ENCODE peak calls at places on chromosomes 5 and 9, in ten cellular contexts. R is fibroblast of lung; S is CD8-positive, alpha-beta T cell; I is ascending aorta; A is PC-3; G is OCI-LY7; E is cardiac muscle cell; J is right lobe of liver; U is heart left ventricle; P is heart right ventricle. Y is an unnamed sample.
A peak's percentile ranks its signal among the peaks of the same experiment; 100 is the strongest.

GRCh38 chr5:65611524-65611923 is 12.6 kb downstream of the TRIM23 start:
- DNase-seq in P (no peak), G (no peak), U (no peak), S (no peak), R (peak; percentile 70), I (no peak), E (no peak), J (no peak), A (peak; percentile 43), Y (no peak)

GRCh38 chr5:130034872-130035271 is 130.6 kb downstream of the CHSY3 start:
- DNase-seq in S (no peak), U (no peak), A (no peak), I (no peak), P (no peak), R (peak; percentile 40), E (no peak), J (no peak), G (no peak), Y (no peak)

GRCh38 chr9:18442629-18443491 is 31.1 kb upstream of the ADAMTSL1 start:
- DNase-seq in G (peak; percentile 70), S (peak; percentile 14), J (peak; percentile 73), U (peak; percentile 68), R (peak; percentile 74), A (peak; percentile 71), P (peak; percentile 58), I (no peak), E (peak; percentile 78), Y (peak; percentile 86)

GRCh38 chr5:74938250-74938649 is 72.1 kb upstream of the FAM169A start:
- DNase-seq in U (no peak), R (peak; percentile 14), A (peak; percentile 59), I (no peak), P (no peak), E (no peak), J (no peak), G (no peak), S (no peak), Y (no peak)

GRCh38 chr5:155934964-155935363 is 392.0 kb upstream of the SGCD start:
- DNase-seq in A (no peak), I (no peak), J (no peak), P (no peak), R (no peak), S (no peak), E (no peak), G (no peak), U (no peak), Y (no peak)

GRCh38 chr5:107736608-107737007 is 65.9 kb upstream of the EFNA5 start:
- DNase-seq in S (no peak), J (no peak), R (peak; percentile 94), A (no peak), E (no peak), I (no peak), P (no peak), U (no peak), G (no peak), Y (no peak)

GRCh38 chr9:84953797-84954695 is 284.5 kb downstream of the NTRK2 start:
- DNase-seq in J (peak; percentile 60), U (peak; percentile 76), E (peak; percentile 78), G (peak; percentile 32), P (peak; percentile 82), A (peak; percentile 25), I (no peak), R (peak; percentile 46), S (no peak), Y (peak; percentile 85)

GRCh38 chr5:125485003-125485641 is 738.7 kb upstream of the ZNF608 start:
- DNase-seq in E (peak; percentile 19), G (no peak), J (no peak), U (peak; percentile 31), A (peak; percentile 87), R (peak; percentile 100), P (no peak), I (peak; percentile 8), S (no peak), Y (peak; percentile 88)

GRCh38 chr5:136128416-136128935 is 4.2 kb upstream of the SMAD5 start:
- DNase-seq in U (no peak), S (no peak), A (no peak), I (no peak), G (no peak), J (no peak), E (no peak), P (no peak), R (no peak), Y (no peak)

GRCh38 chr5:93606384-93606752 is 23.3 kb downstream of the NR2F1 start:
- DNase-seq in E (no peak), G (no peak), A (no peak), I (no peak), U (no peak), R (no peak), P (no peak), S (no peak), J (no peak), Y (no peak)

GRCh38 chr5:93603191-93603590 is 20.2 kb downstream of the NR2F1 start:
- DNase-seq in G (no peak), S (no peak), A (no peak), U (no peak), R (peak; percentile 47), J (no peak), I (no peak), P (no peak), E (no peak), Y (no peak)

GRCh38 chr5:93603711-93604118 is 20.7 kb downstream of the NR2F1 start:
- DNase-seq in S (no peak), G (no peak), P (no peak), E (no peak), A (no peak), J (no peak), R (peak; percentile 51), U (no peak), I (no peak), Y (no peak)

GRCh38 chr5:93602261-93603149 is 19.5 kb downstream of the NR2F1 start:
- DNase-seq in E (peak; percentile 42), G (no peak), J (no peak), P (no peak), S (no peak), A (peak; percentile 55), R (peak; percentile 58), U (no peak), I (no peak), Y (no peak)

DNA sequence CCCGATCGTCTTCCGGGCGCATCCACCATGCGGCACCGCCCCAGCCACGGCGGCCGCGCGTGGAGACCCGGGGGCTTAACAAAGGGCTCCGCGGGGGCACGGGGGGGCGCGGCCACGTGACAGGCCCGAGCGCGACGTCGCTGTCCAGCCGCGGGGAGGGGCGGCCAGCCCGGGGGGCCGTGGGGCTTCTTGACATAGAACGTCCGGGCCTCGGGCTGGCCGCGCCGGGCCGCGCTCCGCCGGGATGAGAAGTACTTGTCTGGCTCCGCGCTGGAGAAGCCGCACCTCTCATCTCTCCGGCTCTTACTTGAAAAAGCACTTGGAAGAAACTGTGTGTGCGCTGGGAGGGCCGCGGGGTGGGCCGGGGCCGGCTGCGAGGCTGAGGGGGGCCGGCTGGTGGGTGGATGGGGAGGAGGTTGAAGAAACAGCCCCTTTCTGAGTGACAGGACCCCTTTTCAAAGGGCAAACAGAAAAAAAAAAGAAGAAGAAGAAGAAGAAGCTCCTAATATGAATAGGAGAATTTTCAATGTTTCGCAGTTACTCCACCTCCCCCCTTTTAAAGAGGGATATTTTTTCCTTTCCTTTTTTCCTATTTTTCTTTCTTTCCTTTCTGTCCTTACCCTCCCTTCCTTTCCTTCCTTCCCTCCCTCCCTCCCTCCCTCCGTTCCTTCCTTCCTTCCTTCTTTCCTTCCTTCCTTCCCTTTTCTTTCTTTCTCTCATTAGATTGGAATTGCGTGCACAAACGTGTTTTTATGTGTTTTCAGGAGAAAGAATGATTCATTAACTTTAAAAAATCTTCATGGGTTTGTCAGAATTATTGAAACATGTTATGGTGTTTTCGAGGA is 21.3 kb downstream of the NR2F1 start:
- DNase-seq in A (no peak), J (no peak), U (no peak), P (no peak), G (no peak), E (no peak), R (peak; percentile 79), I (no peak), S (no peak), Y (peak; percentile 71)
- H3K4me3 ChIP-seq in A (no peak overlapping the region), J (no peak overlapping the region), U (peak overlapping the region; percentile 3), P (no peak overlapping the region), G (no peak overlapping the region), E (no peak overlapping the region), R (peak overlapping the region; percentile 43), I (peak overlapping the region; percentile 36), S (no peak overlapping the region), Y (peak overlapping the region; percentile 39)

GRCh38 chr9:131584858-131585257 is 39.5 kb downstream of the PRRT1B start:
- DNase-seq in E (no peak), I (no peak), R (no peak), P (no peak), S (no peak), J (no peak), G (no peak), A (no peak), U (peak; percentile 20), Y (no peak)

GRCh38 chr9:131583342-131583645 is 38.0 kb downstream of the PRRT1B start:
- DNase-seq in E (no peak), R (no peak), S (no peak), I (no peak), J (no peak), A (no peak), U (peak; percentile 11), P (no peak), G (no peak), Y (no peak)

GRCh38 chr9:131583836-131584555 is 38.7 kb downstream of the PRRT1B start:
- DNase-seq in U (peak; percentile 14), G (no peak), I (no peak), J (peak; percentile 42), R (no peak), E (no peak), P (no peak), A (no peak), S (no peak), Y (no peak)

GRCh38 chr9:131580358-131580757 is 35.0 kb downstream of the PRRT1B start:
- DNase-seq in R (no peak), P (no peak), A (no peak), G (no peak), J (no peak), S (no peak), I (no peak), E (no peak), U (no peak), Y (peak; percentile 52)

GRCh38 chr9:131582466-131583341 is 37.4 kb downstream of the PRRT1B start:
- DNase-seq in I (no peak), G (no peak), A (no peak), R (no peak), U (peak; percentile 27), P (no peak), E (no peak), S (no peak), J (peak; percentile 46), Y (no peak)
- TF ChIP-seq CTCF in I (no peak), G (no peak), A (no peak), R (no peak), U (no peak), P (no peak), E (no peak), S (no peak), J (no peak), Y (no peak)

GRCh38 chr9:101376117-101376866 is 8.5 kb downstream of the BAAT start:
- DNase-seq in P (no peak), R (peak; percentile 96), I (no peak), A (no peak), U (peak; percentile 28), G (no peak), S (no peak), J (peak; percentile 72), E (no peak), Y (no peak)
- H3K27ac ChIP-seq in P (no peak overlapping the region), R (no peak overlapping the region), I (no peak overlapping the region), A (no peak overlapping the region), U (no peak overlapping the region), G (no peak overlapping the region), S (no peak overlapping the region), J (no peak overlapping the region), E (no peak overlapping the region), Y (no peak overlapping the region)

GRCh38 chr9:34372598-34373011 is 4.1 kb downstream of the MYORG start:
- DNase-seq in E (no peak), A (no peak), I (no peak), G (no peak), U (no peak), R (no peak), P (no peak), J (no peak), S (no peak), Y (no peak)
- H3K4me3 ChIP-seq in E (no peak overlapping the region), A (no peak overlapping the region), I (no peak overlapping the region), G (no peak overlapping the region), U (no peak overlapping the region), R (no peak overlapping the region), P (no peak overlapping the region), J (no peak overlapping the region), S (no peak overlapping the region), Y (no peak overlapping the region)